ENCODE peak calls at places on chromosomes 13 and 19, in ten cellular contexts. W is fibroblast of the aortic adventitia, F is HepG2, O is cardiac fibroblast, B is astrocyte of the spinal cord, V is spleen, I is heart left ventricle, L is psoas muscle, S is tibial artery, J is choroid plexus epithelial cell. Z is an unnamed sample.

GRCh38 chr13:29589234-29589633 is 6.3 kb downstream of the SLC7A1 start:
- DNase-seq in I (no peak), B (peak; percentile 72), S (no peak), F (no peak), V (no peak), W (no peak), L (no peak), O (peak; percentile 42), J (peak; percentile 62), Z (peak; percentile 25)

GRCh38 chr13:63691474-63691873 is 2275.8 kb upstream of the PCDH20 start:
- DNase-seq in F (no peak), V (no peak), I (no peak), J (no peak), L (no peak), W (no peak), S (no peak), B (no peak), O (no peak), Z (no peak)

GRCh38 chr13:44140146-44140545 is 233.5 kb upstream of the SERP2 start:
- DNase-seq in F (peak; percentile 16), S (no peak), O (no peak), I (no peak), J (no peak), V (no peak), B (no peak), W (no peak), L (no peak), Z (no peak)

GRCh38 chr13:90414691-90415596 is 932.5 kb upstream of the MIR17HG start:
- DNase-seq in B (peak; percentile 76), F (no peak), S (no peak), W (peak; percentile 55), V (no peak), J (peak; percentile 89), I (no peak), L (no peak), O (peak; percentile 79), Z (peak; percentile 76)

GRCh38 chr19:870963-871401 is 11.5 kb downstream of the CFD start:
- DNase-seq in V (no peak), F (no peak), J (no peak), I (peak; percentile 77), W (no peak), B (peak; percentile 45), S (no peak), L (peak; percentile 78), O (no peak), Z (no peak)

GRCh38 chr13:87941244-87941643 is 270.1 kb downstream of the SLITRK5 start:
- DNase-seq in F (no peak), O (no peak), B (no peak), L (no peak), V (no peak), J (no peak), S (no peak), W (no peak), I (no peak), Z (no peak)

GRCh38 chr13:25967144-25967543 is 84.7 kb downstream of the SHISA2 start:
- DNase-seq in O (no peak), I (no peak), W (no peak), B (no peak), S (no peak), L (no peak), J (no peak), V (no peak), F (no peak), Z (no peak)

GRCh38 chr13:100349594-100349993 is 239.0 kb downstream of the GGACT start:
- DNase-seq in I (no peak), L (no peak), O (no peak), W (no peak), F (no peak), J (no peak), S (no peak), B (no peak), V (no peak), Z (no peak)

GRCh38 chr13:28313579-28313978 is 175.2 kb downstream of the PAN3 start:
- DNase-seq in W (peak; percentile 34), F (no peak), S (no peak), V (no peak), B (no peak), O (peak; percentile 68), I (no peak), L (no peak), J (peak; percentile 77), Z (peak; percentile 55)

GRCh38 chr19:7509625-7510024 is 6.3 kb upstream of the ZNF358 start:
- DNase-seq in V (no peak), F (no peak), J (no peak), O (no peak), I (no peak), L (no peak), S (no peak), B (no peak), W (no peak), Z (no peak)

GRCh38 chr19:8593931-8594330 is 16.6 kb downstream of the ADAMTS10 start:
- DNase-seq in W (peak; percentile 45), B (no peak), O (no peak), V (no peak), I (no peak), J (peak; percentile 42), F (no peak), L (no peak), S (no peak), Z (no peak)

GRCh38 chr19:30393729-30394480 is 21.7 kb downstream of the ZNF536 start:
- DNase-seq in I (no peak), W (no peak), S (no peak), B (no peak), F (no peak), V (no peak), L (no peak), J (no peak), O (no peak), Z (no peak)

GRCh38 chr13:75537401-75538365 is at the start of gene COMMD6:
- DNase-seq in W (peak; percentile 84), B (peak; percentile 91), F (peak; percentile 72), S (peak; percentile 88), V (peak; percentile 95), J (peak; percentile 86), I (peak; percentile 82), L (peak; percentile 88), O (peak; percentile 92), Z (peak; percentile 96)

GRCh38 chr19:5343848-5344247 is 3.2 kb upstream of the PTPRS start:
- DNase-seq in L (peak; percentile 42), S (no peak), W (peak; percentile 25), J (peak; percentile 75), O (peak; percentile 40), F (peak; percentile 85), B (peak; percentile 26), I (no peak), V (no peak), Z (peak; percentile 22)

GRCh38 chr19:49817964-49818690 is at the start of gene MED25:
- DNase-seq in J (peak; percentile 84), V (peak; percentile 96), S (peak; percentile 90), F (peak; percentile 63), B (peak; percentile 91), W (peak; percentile 89), O (peak; percentile 92), I (peak; percentile 86), L (peak; percentile 94), Z (peak; percentile 77)

DNA sequence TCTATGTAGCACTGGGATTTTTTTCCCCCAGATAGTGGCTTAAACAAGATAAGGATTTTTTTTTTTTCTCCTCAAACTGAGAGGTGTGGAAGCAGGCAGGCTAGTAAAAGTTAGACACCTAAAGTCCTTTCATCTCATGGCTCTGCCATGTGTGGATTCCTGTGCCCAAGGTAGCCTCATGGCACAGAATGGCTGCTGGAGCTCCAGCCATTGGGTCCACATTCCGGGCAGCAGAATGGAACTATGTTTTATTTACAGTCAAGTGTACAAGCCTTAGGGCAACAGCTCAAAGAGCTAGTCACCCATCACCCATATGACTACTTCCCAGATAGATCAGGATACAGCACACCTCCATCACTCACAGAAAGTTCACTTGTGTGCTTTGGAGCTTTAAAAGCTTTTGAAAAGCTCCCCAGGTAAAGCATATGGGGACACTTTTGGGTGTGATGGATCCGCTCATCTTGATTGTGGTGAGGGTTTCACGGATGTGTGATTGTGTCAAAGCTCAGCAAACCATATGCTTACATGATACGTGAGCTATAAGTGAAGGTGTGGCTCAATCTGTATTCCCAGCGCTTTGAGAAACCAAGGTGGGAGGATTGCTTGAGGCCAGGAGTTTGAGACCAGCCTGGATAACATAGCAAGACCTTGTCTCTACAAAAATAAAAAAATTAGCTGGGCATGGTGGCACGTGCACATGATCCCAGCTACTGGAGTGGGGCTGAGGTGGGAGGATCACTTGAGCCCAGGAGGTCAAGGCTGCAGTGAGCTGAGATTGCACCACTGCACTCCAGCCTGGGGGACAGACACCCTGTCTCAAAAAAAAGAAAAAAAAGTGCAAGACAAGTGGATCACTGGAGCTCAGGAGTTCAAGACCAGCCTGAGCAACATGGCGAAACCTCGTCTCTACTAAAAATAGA is 18.1 kb downstream of the PGLS start:
- DNase-seq in I (no peak), O (no peak), S (no peak), F (no peak), J (no peak), B (no peak), V (no peak), W (no peak), L (no peak), Z (no peak)
- H3K4me3 ChIP-seq in I (no peak overlapping the region), O (no peak overlapping the region), S (no peak overlapping the region), F (no peak overlapping the region), J (no peak overlapping the region), B (no peak overlapping the region), V (no peak overlapping the region), W (no peak overlapping the region), L (no peak overlapping the region), Z (no peak overlapping the region)

GRCh38 chr19:45730389-45731288 is at the start of gene FBXO46:
- DNase-seq in F (peak; percentile 96), B (peak; percentile 98), L (peak; percentile 98), S (peak; percentile 99), J (peak; percentile 99), V (peak; percentile 99), W (peak; percentile 99), O (peak; percentile 99), I (peak; percentile 98), Z (peak; percentile 98)
- TF ChIP-seq CTCF in F (peak; percentile 75), B (peak; percentile 39), L (no peak), S (no peak), J (peak; percentile 43), V (no peak), W (peak; percentile 32), O (no peak), I (no peak), Z (no peak)

GRCh38 chr13:95091755-95092154 is 209.5 kb downstream of the ABCC4 start:
- DNase-seq in B (no peak), O (no peak), I (no peak), F (no peak), S (no peak), V (no peak), L (no peak), W (no peak), J (no peak), Z (no peak)
- H3K4me3 ChIP-seq in B (no peak overlapping the region), O (no peak overlapping the region), I (no peak overlapping the region), F (no peak overlapping the region), S (no peak overlapping the region), V (no peak overlapping the region), L (no peak overlapping the region), W (no peak overlapping the region), J (no peak overlapping the region), Z (no peak overlapping the region)

GRCh38 chr13:51444922-51445321 is 7.9 kb downstream of the INTS6 start:
- DNase-seq in I (no peak), W (peak; percentile 76), S (no peak), V (no peak), O (peak; percentile 73), J (peak; percentile 81), L (no peak), F (no peak), B (peak; percentile 61), Z (peak; percentile 72)
- TF ChIP-seq CTCF in I (peak; percentile 45), W (peak; percentile 46), S (no peak), V (no peak), O (no peak), J (peak; percentile 46), L (no peak), F (peak; percentile 38), B (peak; percentile 44), Z (peak; percentile 44)